ENCODE peak calls at places on chromosomes 3 and 15, in four cellular contexts. C is CD4-positive, alpha-beta memory T cell; G is WERI-Rb-1; H is aorta. F is an unnamed sample.

GRCh38 chr3:56980798-56981390 is 79.6 kb upstream of the SPATA12 start:
- DNase-seq in C (no peak), G (no peak), H (peak; percentile 79), F (no peak)

GRCh38 chr3:52783211-52783555 is 5.8 kb downstream of the ITIH1 start:
- DNase-seq in C (no peak), G (no peak), H (no peak), F (no peak)

GRCh38 chr15:63264685-63265302 is 12.6 kb upstream of the APH1B start:
- DNase-seq in C (no peak), G (no peak), H (no peak), F (no peak)

GRCh38 chr15:68795298-68795848 is 25.3 kb downstream of the ANP32A start:
- DNase-seq in C (peak; percentile 57), G (peak; percentile 95), H (peak; percentile 95), F (peak; percentile 78)

GRCh38 chr15:70852501-70853269 is 1.3 kb downstream of the LARP6 start:
- DNase-seq in C (no peak), G (no peak), H (no peak), F (no peak)

GRCh38 chr15:42133892-42134502 is 22.4 kb downstream of the PLA2G4F start:
- DNase-seq in C (peak; percentile 8), G (peak; percentile 88), H (peak; percentile 67), F (peak; percentile 40)

GRCh38 chr3:86938305-86938704 is 52.6 kb downstream of the VGLL3 start:
- DNase-seq in C (no peak), G (no peak), H (no peak), F (no peak)

GRCh38 chr15:78049691-78050440 is 27.6 kb downstream of the TBC1D2B start:
- DNase-seq in C (peak; percentile 65), G (no peak), H (no peak), F (peak; percentile 27)

GRCh38 chr3:55571216-55571813 is 84.2 kb upstream of the WNT5A start:
- DNase-seq in C (no peak), G (no peak), H (no peak), F (no peak)

GRCh38 chr3:50242778-50243551 is 7.0 kb downstream of the GNAI2 start:
- DNase-seq in C (no peak), G (no peak), H (peak; percentile 91), F (peak; percentile 21)

GRCh38 chr3:44416031-44417030 is 61.1 kb downstream of the ZNF445 start:
- DNase-seq in C (no peak), G (no peak), H (no peak), F (no peak)

GRCh38 chr3:132284756-132285619 is 32.2 kb upstream of the ACP3 start:
- DNase-seq in C (no peak), G (peak; percentile 8), H (peak; percentile 54), F (no peak)

GRCh38 chr15:51680316-51680715 is 987 bp upstream of the SCG3 start:
- DNase-seq in C (no peak), G (no peak), H (no peak), F (peak; percentile 2)

GRCh38 chr3:137845161-137845560 is 81.0 kb downstream of the SOX14 start:
- DNase-seq in C (no peak), G (peak; percentile 46), H (no peak), F (no peak)

GRCh38 chr3:45499529-45499928 is 95.0 kb upstream of the LIMD1 start:
- DNase-seq in C (no peak), G (no peak), H (no peak), F (no peak)

GRCh38 chr3:23075478-23075877 is 127.6 kb upstream of the UBE2E2 start:
- DNase-seq in C (no peak), G (no peak), H (no peak), F (no peak)

GRCh38 chr15:83747050-83747717 is 93.3 kb downstream of the ADAMTSL3 start:
- DNase-seq in C (no peak), G (no peak), H (no peak), F (no peak)

GRCh38 chr3:38835939-38836338 is 19.9 kb upstream of the SCN10A start:
- DNase-seq in C (no peak), G (no peak), H (no peak), F (no peak)

GRCh38 chr3:133620066-133620784 is 41.5 kb downstream of the TOPBP1 start:
- DNase-seq in C (no peak), G (no peak), H (no peak), F (no peak)

GRCh38 chr3:69084326-69084667 is 440 bp upstream of the ARL6IP5 start:
- DNase-seq in C (no peak), G (no peak), H (no peak), F (peak; percentile 46)

GRCh38 chr15:33191641-33192040 is 2.9 kb downstream of the FMN1 start:
- DNase-seq in C (no peak), G (peak; percentile 67), H (no peak), F (no peak)

GRCh38 chr15:35753486-35753885 is 207.5 kb upstream of the DPH6 start:
- DNase-seq in C (no peak), G (no peak), H (no peak), F (no peak)

GRCh38 chr3:81743096-81744025 is 18.1 kb downstream of the GBE1 start:
- DNase-seq in C (no peak), G (no peak), H (no peak), F (no peak)

GRCh38 chr15:25183581-25184330 is 229.0 kb downstream of the SNRPN start:
- DNase-seq in C (no peak), G (no peak), H (peak; percentile 22), F (no peak)

GRCh38 chr3:29949131-29949530 is 657.3 kb upstream of the TGFBR2 start:
- DNase-seq in C (no peak), G (no peak), H (no peak), F (no peak)

GRCh38 chr3:194255252-194256039 is 95.7 kb downstream of the CPN2 start:
- DNase-seq in C (peak; percentile 12), G (peak; percentile 58), H (peak; percentile 83), F (no peak)

GRCh38 chr3:123389338-123389910 is 59.5 kb downstream of the ADCY5 start:
- DNase-seq in C (no peak), G (no peak), H (no peak), F (no peak)

GRCh38 chr15:96181873-96182301 is 148.6 kb upstream of the NR2F2 start:
- DNase-seq in C (no peak), G (no peak), H (peak; percentile 81), F (no peak)

GRCh38 chr15:77774350-77774749 is 141.6 kb upstream of the LINGO1 start:
- DNase-seq in C (no peak), G (no peak), H (no peak), F (no peak)

GRCh38 chr3:27657871-27658270 is 64.3 kb downstream of the EOMES start:
- DNase-seq in C (no peak), G (no peak), H (no peak), F (no peak)

GRCh38 chr15:38217181-38217580 is 35.5 kb upstream of the SPRED1 start:
- DNase-seq in C (no peak), G (no peak), H (no peak), F (no peak)

GRCh38 chr3:131218196-131218595 is 163.4 kb upstream of the NUDT16 start:
- DNase-seq in C (no peak), G (no peak), H (no peak), F (no peak)

GRCh38 chr3:152474585-152474984 is 205.9 kb downstream of the MBNL1 start:
- DNase-seq in C (no peak), G (peak; percentile 42), H (no peak), F (no peak)

GRCh38 chr15:59812889-59813288 is 123.8 kb upstream of the BNIP2 start:
- DNase-seq in C (no peak), G (peak; percentile 10), H (no peak), F (no peak)
- H3K27ac ChIP-seq in C (no peak overlapping the region), G (peak overlapping the region; percentile 67), H (no peak overlapping the region), F (no peak overlapping the region)

GRCh38 chr3:42056840-42057239 is 34.3 kb upstream of the TRAK1 start:
- DNase-seq in C (no peak), G (no peak), H (no peak), F (no peak)

GRCh38 chr3:42057561-42058211 is 33.5 kb upstream of the TRAK1 start:
- DNase-seq in C (no peak), G (no peak), H (no peak), F (no peak)

GRCh38 chr3:42053476-42053875 is 37.7 kb upstream of the TRAK1 start:
- DNase-seq in C (no peak), G (no peak), H (peak; percentile 72), F (peak; percentile 8)

GRCh38 chr3:42052867-42053351 is 38.2 kb upstream of the TRAK1 start:
- DNase-seq in C (no peak), G (no peak), H (no peak), F (peak; percentile 58)

DNA sequence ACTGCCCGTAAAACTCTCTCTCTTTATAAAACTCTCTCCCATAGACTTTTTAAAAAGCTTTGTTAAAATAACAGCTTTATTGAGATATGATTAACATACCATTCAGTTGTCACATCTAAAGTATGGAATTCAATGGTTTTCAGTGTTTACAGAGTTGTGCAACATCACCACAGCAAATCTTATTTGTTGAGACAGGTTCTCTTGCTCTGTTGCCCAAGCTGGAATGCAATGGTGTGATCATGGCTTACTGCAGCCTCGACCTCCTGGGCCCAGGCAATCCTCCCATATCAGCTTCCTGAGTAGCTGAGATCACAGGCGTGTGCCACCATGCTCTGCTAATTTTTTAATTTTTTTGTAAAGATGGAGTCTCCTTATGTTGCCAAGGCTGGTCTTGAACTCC is 35.9 kb upstream of the TRAK1 start:
- DNase-seq in C (no peak), G (no peak), H (no peak), F (no peak)
- H3K27ac ChIP-seq in C (no peak overlapping the region), G (no peak overlapping the region), H (no peak overlapping the region), F (no peak overlapping the region)

DNA sequence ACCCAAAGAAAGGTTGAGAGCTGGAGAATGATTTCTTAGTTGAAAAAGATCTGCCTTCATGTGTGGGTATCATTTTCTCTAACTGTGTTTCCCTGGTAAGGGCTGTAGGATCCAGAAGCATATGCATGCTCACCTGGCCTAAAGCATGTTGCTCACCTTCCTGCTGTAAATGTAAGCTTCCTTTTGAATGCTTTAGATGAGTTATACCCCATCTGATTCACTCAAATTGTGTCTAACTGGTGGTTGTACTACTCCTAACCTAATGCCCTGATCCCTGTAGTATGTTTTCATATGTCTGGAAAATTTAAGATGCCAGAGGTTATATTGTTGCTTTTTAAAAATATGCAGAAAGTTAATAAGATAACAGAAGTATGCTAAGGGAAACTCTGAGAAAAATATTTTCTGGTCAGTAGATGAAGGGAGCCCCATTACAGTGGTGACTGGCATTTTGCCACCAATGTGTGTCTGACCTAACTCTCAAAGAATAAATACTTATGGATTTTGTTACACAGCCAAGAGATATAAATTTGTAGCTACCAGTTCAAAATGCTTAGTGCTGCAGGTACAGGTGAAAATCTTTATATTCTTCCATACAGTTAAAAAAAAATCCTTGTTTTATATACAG is 7.7 kb downstream of the FILIP1L start:
- DNase-seq in C (no peak), G (no peak), H (no peak), F (no peak)
- H3K27ac ChIP-seq in C (no peak overlapping the region), G (no peak overlapping the region), H (peak overlapping the region; percentile 64), F (no peak overlapping the region)

GRCh38 chr15:40333922-40334492 is 6.7 kb downstream of the CCDC9B start:
- DNase-seq in C (peak; percentile 11), G (peak; percentile 92), H (peak; percentile 94), F (peak; percentile 30)
- H3K27ac ChIP-seq in C (no peak overlapping the region), G (peak overlapping the region; percentile 76), H (peak overlapping the region; percentile 79), F (peak overlapping the region; percentile 80)

F was measured in caudate nucleus.